ENCODE peak calls at places on chromosomes 6 and 20, in seven cellular contexts. H is neural crest cell; K is activated CD4-positive, CD25-positive, alpha-beta regulatory T cell; I is T-helper 1 cell; X is HTR-8/SVneo; O is GM12891; N is HEK293T. R is an unnamed sample.

GRCh38 chr6:26659042-26659359 is 545 bp downstream of the ZNF322 start:
- DNase-seq in H (no peak), K (no peak), I (no peak), X (no peak), O (no peak), N (no peak), R (no peak)

GRCh38 chr6:38640216-38640909 is 634 bp upstream of the BTBD9 start:
- DNase-seq in H (no peak), K (no peak), I (no peak), X (no peak), O (no peak), N (no peak), R (no peak)

GRCh38 chr6:44826277-44826676 is 438.8 kb downstream of the CDC5L start:
- DNase-seq in H (no peak), K (no peak), I (no peak), X (no peak), O (no peak), N (no peak), R (no peak)

GRCh38 chr6:162055365-162055764 is 672.2 kb downstream of the PRKN start:
- DNase-seq in H (no peak), K (no peak), I (no peak), X (no peak), O (no peak), N (no peak), R (no peak)

GRCh38 chr20:20184149-20184548 is 131.8 kb downstream of the CFAP61 start:
- DNase-seq in H (no peak), K (no peak), I (no peak), X (no peak), O (no peak), N (no peak), R (no peak)

GRCh38 chr6:47008397-47008763 is 33.8 kb downstream of the ADGRF1 start:
- DNase-seq in H (no peak), K (no peak), I (no peak), X (no peak), O (no peak), N (no peak), R (no peak)

GRCh38 chr6:72857791-72858190 is 235.9 kb downstream of the KCNQ5 start:
- DNase-seq in H (no peak), K (no peak), I (no peak), X (no peak), O (no peak), N (no peak), R (no peak)

GRCh38 chr6:6724319-6725119 is 136.0 kb downstream of the LY86 start:
- DNase-seq in H (peak), K (no peak), I (peak), X (peak), O (peak), N (peak), R (peak)

GRCh38 chr20:39605908-39606307 is 643.8 kb downstream of the DHX35 start:
- DNase-seq in H (no peak), K (no peak), I (no peak), X (no peak), O (no peak), N (no peak), R (no peak)

GRCh38 chr6:35089935-35090505 is 51.1 kb downstream of the TCP11 start:
- DNase-seq in H (no peak), K (no peak), I (no peak), X (no peak), O (peak), N (no peak), R (no peak)

GRCh38 chr6:122818866-122819265 is 29.8 kb downstream of the SMPDL3A start:
- DNase-seq in H (no peak), K (no peak), I (no peak), X (no peak), O (no peak), N (no peak), R (no peak)